ENCODE peak calls at places on chromosome 20, in seven cellular contexts. H is cardiac fibroblast, Q is NCI-H2171 treated with DMSO at 0.1 percent for 48 hours, P is B cell, I is astrocyte of the spinal cord, J is aorta, C is astrocyte. L is an unnamed sample.

GRCh38 chr20:57653910-57654309 is 33.7 kb upstream of the ZBP1 start:
- DNase-seq in J (peak; percentile 51), H (no peak), I (no peak), Q (peak; percentile 73), C (no peak), P (peak; percentile 33), L (peak; percentile 9)

GRCh38 chr20:33835773-33836172 is 24.6 kb downstream of the CHMP4B start:
- DNase-seq in J (no peak), Q (no peak), C (no peak), P (no peak), H (peak; percentile 55), I (no peak), L (peak; percentile 59)

GRCh38 chr20:64069614-64070243 is 6.7 kb downstream of the TCEA2 start:
- DNase-seq in J (no peak), Q (no peak), H (no peak), I (no peak), P (no peak), C (no peak), L (no peak)

GRCh38 chr20:46423882-46424482 is 17.6 kb upstream of the ELMO2 start:
- DNase-seq in Q (no peak), H (no peak), P (no peak), I (no peak), J (no peak), C (no peak), L (no peak)

GRCh38 chr20:46857061-46857831 is 37.4 kb upstream of the EYA2 start:
- DNase-seq in I (no peak), Q (no peak), H (no peak), C (no peak), J (no peak), P (no peak), L (no peak)

GRCh38 chr20:25270829-25271251 is 23.0 kb downstream of the PYGB start:
- DNase-seq in Q (no peak), I (no peak), P (no peak), H (no peak), C (no peak), J (no peak), L (no peak)

GRCh38 chr20:16898433-16898832 is 150.3 kb downstream of the OTOR start:
- DNase-seq in I (no peak), H (no peak), C (no peak), P (no peak), Q (no peak), J (no peak), L (no peak)

GRCh38 chr20:38334016-38334415 is 12.3 kb upstream of the LBP start:
- DNase-seq in H (no peak), J (no peak), C (peak; percentile 73), Q (no peak), P (no peak), I (no peak), L (no peak)

GRCh38 chr20:8132015-8132631 is at the start of gene PLCB1:
- DNase-seq in Q (peak; percentile 92), I (peak; percentile 83), C (peak; percentile 55), J (peak; percentile 93), P (peak; percentile 49), H (peak; percentile 90), L (peak; percentile 82)

GRCh38 chr20:58112017-58112781 is 116.3 kb downstream of the ANKRD60 start:
- DNase-seq in Q (peak; percentile 90), J (no peak), P (no peak), C (peak; percentile 82), H (peak; percentile 10), I (peak; percentile 47), L (no peak)

GRCh38 chr20:6613280-6613861 is 154.1 kb upstream of the BMP2 start:
- DNase-seq in I (no peak), C (no peak), P (no peak), Q (no peak), H (no peak), J (no peak), L (no peak)

GRCh38 chr20:53087034-53087777 is 115.0 kb downstream of the TSHZ2 start:
- DNase-seq in I (no peak), H (peak; percentile 42), J (no peak), C (no peak), Q (no peak), P (no peak), L (no peak)

GRCh38 chr20:44001667-44002596 is 87.3 kb downstream of the TOX2 start:
- DNase-seq in P (no peak), I (no peak), H (no peak), Q (no peak), J (no peak), C (no peak), L (no peak)

GRCh38 chr20:19695081-19695480 is 63.0 kb upstream of the RIN2 start:
- DNase-seq in I (no peak), C (no peak), Q (no peak), H (no peak), J (no peak), P (no peak), L (no peak)

GRCh38 chr20:20371681-20372080 is 3.8 kb downstream of the INSM1 start:
- DNase-seq in C (no peak), H (no peak), I (no peak), J (no peak), Q (no peak), P (no peak), L (no peak)

L was measured in Peyer's patch.